ENCODE peak calls at places on chromosomes 5 and 9, in five cellular contexts. B is transverse colon, Q is spleen, P is left ventricle myocardium inferior, I is lower lobe of right lung. Z is an unnamed sample.

GRCh38 chr9:134323741-134324358 is 2.4 kb upstream of the RXRA start:
- DNase-seq in B (peak; percentile 83), Q (peak; percentile 76), P (peak; percentile 31), I (peak; percentile 83), Z (no peak)

GRCh38 chr5:138824924-138825863 is 49.9 kb downstream of the LRRTM2 start:
- DNase-seq in B (no peak), Q (no peak), P (no peak), I (no peak), Z (no peak)

GRCh38 chr9:27386759-27387158 is 89.8 kb upstream of the EQTN start:
- DNase-seq in B (no peak), Q (no peak), P (no peak), I (no peak), Z (no peak)

GRCh38 chr5:166909926-166910325 is 1381.5 kb upstream of the WWC1 start:
- DNase-seq in B (no peak), Q (no peak), P (no peak), I (no peak), Z (no peak)

GRCh38 chr9:37026936-37027581 is 7.0 kb downstream of the PAX5 start:
- DNase-seq in B (no peak), Q (peak; percentile 86), P (no peak), I (no peak), Z (no peak)

GRCh38 chr9:126702501-126703329 is 89.0 kb downstream of the LMX1B start:
- DNase-seq in B (no peak), Q (peak; percentile 79), P (no peak), I (peak; percentile 44), Z (no peak)

GRCh38 chr5:56314536-56314935 is 81.4 kb upstream of the ANKRD55 start:
- DNase-seq in B (no peak), Q (no peak), P (peak; percentile 17), I (no peak), Z (no peak)

GRCh38 chr9:2413196-2413840 is 208.3 kb upstream of the VLDLR start:
- DNase-seq in B (no peak), Q (no peak), P (no peak), I (no peak), Z (no peak)

GRCh38 chr5:157130933-157131332 is 11.7 kb downstream of the MED7 start:
- DNase-seq in B (no peak), Q (no peak), P (no peak), I (no peak), Z (no peak)

GRCh38 chr5:44691811-44692210 is 116.9 kb upstream of the MRPS30 start:
- DNase-seq in B (no peak), Q (no peak), P (no peak), I (no peak), Z (no peak)

GRCh38 chr5:80655231-80655784 is 525 bp upstream of the DHFR start:
- DNase-seq in B (no peak), Q (no peak), P (no peak), I (no peak), Z (no peak)

GRCh38 chr5:112551437-112552018 is 132.5 kb upstream of the EPB41L4A start:
- DNase-seq in B (peak; percentile 15), Q (no peak), P (no peak), I (no peak), Z (peak; percentile 27)

GRCh38 chr5:611731-612486 is at the start of gene CEP72:
- DNase-seq in B (peak; percentile 94), Q (peak; percentile 98), P (peak; percentile 92), I (peak; percentile 92), Z (peak; percentile 91)

GRCh38 chr5:33890147-33890546 is 1.6 kb downstream of the ADAMTS12 start:
- DNase-seq in B (no peak), Q (no peak), P (no peak), I (no peak), Z (no peak)

GRCh38 chr5:33888582-33888981 is 3.2 kb downstream of the ADAMTS12 start:
- DNase-seq in B (no peak), Q (no peak), P (no peak), I (no peak), Z (no peak)

GRCh38 chr5:33892419-33893151 is 795 bp upstream of the ADAMTS12 start:
- DNase-seq in B (peak; percentile 10), Q (no peak), P (no peak), I (no peak), Z (no peak)

GRCh38 chr5:33891731-33892418 is at the start of gene ADAMTS12:
- DNase-seq in B (peak; percentile 24), Q (no peak), P (peak; percentile 62), I (no peak), Z (no peak)

DNA sequence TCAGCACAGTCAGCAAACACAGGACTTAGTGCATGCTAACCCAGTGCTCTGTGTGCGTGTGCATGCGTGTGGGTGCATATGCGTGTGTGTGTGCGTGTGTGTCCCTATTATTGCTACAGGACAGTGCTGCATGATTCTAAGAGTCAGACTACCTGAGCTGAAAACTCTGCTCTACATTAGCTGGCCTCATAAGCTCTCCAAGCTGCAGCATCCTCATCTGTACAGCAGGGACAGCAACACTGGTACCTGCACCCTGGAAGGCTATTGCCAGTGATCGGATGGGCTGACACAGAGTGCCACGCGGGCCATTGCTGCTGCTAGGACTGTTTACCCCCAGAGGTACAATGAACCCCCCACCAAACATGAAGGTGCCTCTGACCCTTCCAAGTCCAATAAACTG is 1.2 kb downstream of the ADAMTS12 start:
- DNase-seq in B (no peak), Q (no peak), P (no peak), I (no peak), Z (no peak)
- H3K4me3 ChIP-seq in B (no peak overlapping the region), Q (no peak overlapping the region), P (peak overlapping the region; percentile 66), I (peak overlapping the region; percentile 52), Z (no peak overlapping the region)

GRCh38 chr5:59054963-59055528 is 472.2 kb downstream of the RAB3C start:
- DNase-seq in B (no peak), Q (no peak), P (no peak), I (no peak), Z (no peak)
- H3K4me1 ChIP-seq in B (no peaks in the 10 kb centered on the region), Q (no peaks in the 10 kb centered on the region), P (peaks cover 8% of the 10 kb centered on the region), I (no peaks in the 10 kb centered on the region), Z (no peaks in the 10 kb centered on the region)

GRCh38 chr9:112891521-112891920 is 845 bp upstream of the SLC46A2 start:
- DNase-seq in B (no peak), Q (no peak), P (no peak), I (no peak), Z (no peak)

GRCh38 chr9:112886351-112886750 is 4.3 kb downstream of the SLC46A2 start:
- DNase-seq in B (no peak), Q (no peak), P (no peak), I (no peak), Z (no peak)

GRCh38 chr9:112887377-112887776 is 3.3 kb downstream of the SLC46A2 start:
- DNase-seq in B (peak; percentile 16), Q (no peak), P (no peak), I (peak; percentile 71), Z (no peak)

GRCh38 chr9:112894031-112894430 is 3.4 kb upstream of the SLC46A2 start:
- DNase-seq in B (no peak), Q (no peak), P (no peak), I (no peak), Z (no peak)

GRCh38 chr9:112890106-112891081 is at the start of gene SLC46A2:
- DNase-seq in B (no peak), Q (peak; percentile 75), P (peak; percentile 37), I (peak; percentile 86), Z (no peak)
- H3K4me3 ChIP-seq in B (peak within 1 kb of the TSS; percentile 17), Q (peak within 1 kb of the TSS; percentile 9), P (peak within 1 kb of the TSS; percentile 64), I (peak within 1 kb of the TSS; percentile 59), Z (no peak within 1 kb of the TSS)

GRCh38 chr5:61313960-61314681 is 17.9 kb upstream of the ZSWIM6 start:
- DNase-seq in B (no peak), Q (no peak), P (no peak), I (no peak), Z (no peak)

GRCh38 chr5:61309115-61309514 is 22.9 kb upstream of the ZSWIM6 start:
- DNase-seq in B (no peak), Q (no peak), P (no peak), I (no peak), Z (no peak)

GRCh38 chr5:61311056-61311455 is 21.0 kb upstream of the ZSWIM6 start:
- DNase-seq in B (no peak), Q (no peak), P (no peak), I (no peak), Z (no peak)

GRCh38 chr5:61308699-61309098 is 23.4 kb upstream of the ZSWIM6 start:
- DNase-seq in B (no peak), Q (no peak), P (no peak), I (no peak), Z (no peak)

GRCh38 chr5:61311836-61312808 is 19.9 kb upstream of the ZSWIM6 start:
- DNase-seq in B (no peak), Q (no peak), P (no peak), I (no peak), Z (no peak)
- H3K4me1 ChIP-seq in B (no peaks in the 10 kb centered on the region), Q (no peaks in the 10 kb centered on the region), P (no peaks in the 10 kb centered on the region), I (peaks cover 17% of the 10 kb centered on the region), Z (no peaks in the 10 kb centered on the region)